ENCODE peak calls at places on chromosomes 11 and 22, in nine cellular contexts. T, G, B, N, K, U, L, S and H are unnamed samples.

GRCh38 chr11:114821626-114822025 is 143.3 kb downstream of the NXPE2 start:
- DNase-seq in T (no peak), G (no peak), B (peak), N (no peak), K (no peak), U (no peak), L (no peak), S (peak), H (no peak)

GRCh38 chr11:35303596-35304392 is 115.6 kb downstream of the SLC1A2 start:
- DNase-seq in T (no peak), G (no peak), B (no peak), N (peak), K (peak), U (no peak), L (peak), S (peak), H (no peak)

GRCh38 chr11:61955031-61955415 is 4.9 kb downstream of the BEST1 start:
- DNase-seq in T (peak), G (no peak), B (no peak), N (no peak), K (peak), U (no peak), L (peak), S (peak), H (no peak)

GRCh38 chr22:32502346-32502745 is 27.7 kb downstream of the FBXO7 start:
- DNase-seq in T (no peak), G (no peak), B (no peak), N (no peak), K (no peak), U (no peak), L (no peak), S (no peak), H (no peak)

GRCh38 chr11:86644291-86644690 is 28.1 kb downstream of the ME3 start:
- DNase-seq in T (no peak), G (no peak), B (no peak), N (peak), K (no peak), U (no peak), L (peak), S (peak), H (no peak)

GRCh38 chr11:120522736-120523135 is 11.2 kb downstream of the GRIK4 start:
- DNase-seq in T (no peak), G (no peak), B (no peak), N (no peak), K (no peak), U (no peak), L (no peak), S (no peak), H (no peak)

GRCh38 chr22:48605125-48605524 is 1222.5 kb downstream of the BRD1 start:
- DNase-seq in T (no peak), G (no peak), B (no peak), N (no peak), K (no peak), U (no peak), L (no peak), S (no peak), H (no peak)

GRCh38 chr11:10155793-10156490 is 138.1 kb downstream of the SBF2 start:
- DNase-seq in T (no peak), G (no peak), B (no peak), N (no peak), K (no peak), U (no peak), L (no peak), S (no peak), H (no peak)

GRCh38 chr11:121464352-121464946 is 11.7 kb upstream of the SORL1-AS1 start:
- DNase-seq in T (no peak), G (peak), B (no peak), N (peak), K (peak), U (peak), L (peak), S (peak), H (peak)

GRCh38 chr22:40036591-40037225 is 42.0 kb downstream of the FAM83F start:
- DNase-seq in T (peak), G (peak), B (peak), N (peak), K (no peak), U (peak), L (peak), S (peak), H (peak)

GRCh38 chr22:36510966-36511881 is 4.4 kb upstream of the FOXRED2 start:
- DNase-seq in T (peak), G (no peak), B (no peak), N (no peak), K (no peak), U (no peak), L (peak), S (peak), H (no peak)

GRCh38 chr11:124875943-124876817 is 10.9 kb downstream of the ROBO3 start:
- DNase-seq in T (peak), G (peak), B (peak), N (peak), K (peak), U (peak), L (peak), S (peak), H (peak)